ENCODE peak calls at places on chromosomes 11 and 22, in eight cellular contexts. One of them, this sample, is unnamed.

GRCh38 chr11:10451399-10452116 is 3.5 kb upstream of the AMPD3 start:
- DNase-seq in AG20443: no peak
- DNase-seq in posterior cingulate gyrus: no peak
- DNase-seq in stimulated activated CD4-positive, alpha-beta T cell treated with anti-CD3 and anti-CD28 coated beads, Interleukin-12 subunit alpha, Interleukin-12 subunit beta, amount 100 ng/mL, for 48 hours: no peak
- DNase-seq in foreskin fibroblast: no peak
- DNase-seq in HFF-Myc: no peak
- DNase-seq in COLO829: no peak
- DNase-seq in H1: no peak
- DNase-seq in this sample: no peak

GRCh38 chr22:17924735-17925727 is 99.3 kb downstream of the MICAL3 start:
- DNase-seq in AG20443: no peak
- DNase-seq in posterior cingulate gyrus: no peak
- DNase-seq in stimulated activated CD4-positive, alpha-beta T cell treated with anti-CD3 and anti-CD28 coated beads, Interleukin-12 subunit alpha, Interleukin-12 subunit beta, amount 100 ng/mL, for 48 hours: no peak
- DNase-seq in foreskin fibroblast: no peak
- DNase-seq in HFF-Myc: no peak
- DNase-seq in COLO829: no peak
- DNase-seq in H1: no peak
- DNase-seq in this sample: no peak

GRCh38 chr11:86799680-86800075 is 664 bp upstream of the PRSS23 start:
- DNase-seq in AG20443: no peak
- DNase-seq in posterior cingulate gyrus: peak; percentile 26
- DNase-seq in stimulated activated CD4-positive, alpha-beta T cell treated with anti-CD3 and anti-CD28 coated beads, Interleukin-12 subunit alpha, Interleukin-12 subunit beta, amount 100 ng/mL, for 48 hours: no peak
- DNase-seq in foreskin fibroblast: no peak
- DNase-seq in HFF-Myc: no peak
- DNase-seq in COLO829: no peak
- DNase-seq in H1: no peak
- DNase-seq in this sample: no peak

GRCh38 chr11:74626604-74627003 is 34.2 kb downstream of the POLD3 start:
- DNase-seq in AG20443: no peak
- DNase-seq in posterior cingulate gyrus: no peak
- DNase-seq in stimulated activated CD4-positive, alpha-beta T cell treated with anti-CD3 and anti-CD28 coated beads, Interleukin-12 subunit alpha, Interleukin-12 subunit beta, amount 100 ng/mL, for 48 hours: no peak
- DNase-seq in foreskin fibroblast: no peak
- DNase-seq in HFF-Myc: no peak
- DNase-seq in COLO829: no peak
- DNase-seq in H1: no peak
- DNase-seq in this sample: peak; percentile 37

GRCh38 chr11:66323684-66324083 is 6.8 kb upstream of the CD248 start:
- DNase-seq in AG20443: no peak
- DNase-seq in posterior cingulate gyrus: no peak
- DNase-seq in stimulated activated CD4-positive, alpha-beta T cell treated with anti-CD3 and anti-CD28 coated beads, Interleukin-12 subunit alpha, Interleukin-12 subunit beta, amount 100 ng/mL, for 48 hours: no peak
- DNase-seq in foreskin fibroblast: no peak
- DNase-seq in HFF-Myc: no peak
- DNase-seq in COLO829: no peak
- DNase-seq in H1: no peak
- DNase-seq in this sample: no peak

GRCh38 chr11:110764485-110764884 is 52.2 kb upstream of the ARHGAP20 start:
- DNase-seq in AG20443: no peak
- DNase-seq in posterior cingulate gyrus: no peak
- DNase-seq in stimulated activated CD4-positive, alpha-beta T cell treated with anti-CD3 and anti-CD28 coated beads, Interleukin-12 subunit alpha, Interleukin-12 subunit beta, amount 100 ng/mL, for 48 hours: no peak
- DNase-seq in foreskin fibroblast: no peak
- DNase-seq in HFF-Myc: no peak
- DNase-seq in COLO829: no peak
- DNase-seq in H1: no peak
- DNase-seq in this sample: no peak

GRCh38 chr11:4539603-4540219 is 5.3 kb upstream of the OR52M1 start:
- DNase-seq in AG20443: peak; percentile 77
- DNase-seq in posterior cingulate gyrus: peak; percentile 51
- DNase-seq in stimulated activated CD4-positive, alpha-beta T cell treated with anti-CD3 and anti-CD28 coated beads, Interleukin-12 subunit alpha, Interleukin-12 subunit beta, amount 100 ng/mL, for 48 hours: peak; percentile 20
- DNase-seq in foreskin fibroblast: peak; percentile 10
- DNase-seq in HFF-Myc: no peak
- DNase-seq in COLO829: peak; percentile 59
- DNase-seq in H1: peak; percentile 82
- DNase-seq in this sample: peak; percentile 59

GRCh38 chr22:46002757-46003270 is 25.9 kb upstream of the WNT7B start:
- DNase-seq in AG20443: peak; percentile 87
- DNase-seq in posterior cingulate gyrus: no peak
- DNase-seq in stimulated activated CD4-positive, alpha-beta T cell treated with anti-CD3 and anti-CD28 coated beads, Interleukin-12 subunit alpha, Interleukin-12 subunit beta, amount 100 ng/mL, for 48 hours: no peak
- DNase-seq in foreskin fibroblast: peak; percentile 71
- DNase-seq in HFF-Myc: no peak
- DNase-seq in COLO829: no peak
- DNase-seq in H1: no peak
- DNase-seq in this sample: no peak

GRCh38 chr11:73085189-73085875 is 56.8 kb downstream of the FCHSD2 start:
- DNase-seq in AG20443: no peak
- DNase-seq in posterior cingulate gyrus: no peak
- DNase-seq in stimulated activated CD4-positive, alpha-beta T cell treated with anti-CD3 and anti-CD28 coated beads, Interleukin-12 subunit alpha, Interleukin-12 subunit beta, amount 100 ng/mL, for 48 hours: no peak
- DNase-seq in foreskin fibroblast: peak; percentile 3
- DNase-seq in HFF-Myc: no peak
- DNase-seq in COLO829: no peak
- DNase-seq in H1: no peak
- DNase-seq in this sample: no peak

GRCh38 chr11:106503901-106504300 is 426.4 kb downstream of the AASDHPPT start:
- DNase-seq in AG20443: no peak
- DNase-seq in posterior cingulate gyrus: no peak
- DNase-seq in stimulated activated CD4-positive, alpha-beta T cell treated with anti-CD3 and anti-CD28 coated beads, Interleukin-12 subunit alpha, Interleukin-12 subunit beta, amount 100 ng/mL, for 48 hours: no peak
- DNase-seq in foreskin fibroblast: no peak
- DNase-seq in HFF-Myc: no peak
- DNase-seq in COLO829: no peak
- DNase-seq in H1: no peak
- DNase-seq in this sample: peak; percentile 14

GRCh38 chr22:23245045-23245798 is 64.9 kb downstream of the BCR start:
- DNase-seq in AG20443: no peak
- DNase-seq in posterior cingulate gyrus: no peak
- DNase-seq in stimulated activated CD4-positive, alpha-beta T cell treated with anti-CD3 and anti-CD28 coated beads, Interleukin-12 subunit alpha, Interleukin-12 subunit beta, amount 100 ng/mL, for 48 hours: no peak
- DNase-seq in foreskin fibroblast: no peak
- DNase-seq in HFF-Myc: no peak
- DNase-seq in COLO829: no peak
- DNase-seq in H1: no peak
- DNase-seq in this sample: no peak

GRCh38 chr22:36922097-36922608 is 8.7 kb downstream of the CSF2RB start:
- DNase-seq in AG20443: peak; percentile 50
- DNase-seq in posterior cingulate gyrus: no peak
- DNase-seq in stimulated activated CD4-positive, alpha-beta T cell treated with anti-CD3 and anti-CD28 coated beads, Interleukin-12 subunit alpha, Interleukin-12 subunit beta, amount 100 ng/mL, for 48 hours: no peak
- DNase-seq in foreskin fibroblast: no peak
- DNase-seq in HFF-Myc: no peak
- DNase-seq in COLO829: no peak
- DNase-seq in H1: no peak
- DNase-seq in this sample: no peak

GRCh38 chr22:19109198-19110063 is 12.8 kb downstream of the DGCR2 start:
- DNase-seq in AG20443: peak; percentile 58
- DNase-seq in posterior cingulate gyrus: no peak
- DNase-seq in stimulated activated CD4-positive, alpha-beta T cell treated with anti-CD3 and anti-CD28 coated beads, Interleukin-12 subunit alpha, Interleukin-12 subunit beta, amount 100 ng/mL, for 48 hours: peak; percentile 21
- DNase-seq in foreskin fibroblast: peak; percentile 48
- DNase-seq in HFF-Myc: no peak
- DNase-seq in COLO829: no peak
- DNase-seq in H1: no peak
- DNase-seq in this sample: no peak

GRCh38 chr22:44205713-44206645 is 25.3 kb downstream of the PARVG start:
- DNase-seq in AG20443: no peak
- DNase-seq in posterior cingulate gyrus: no peak
- DNase-seq in stimulated activated CD4-positive, alpha-beta T cell treated with anti-CD3 and anti-CD28 coated beads, Interleukin-12 subunit alpha, Interleukin-12 subunit beta, amount 100 ng/mL, for 48 hours: no peak
- DNase-seq in foreskin fibroblast: no peak
- DNase-seq in HFF-Myc: no peak
- DNase-seq in COLO829: no peak
- DNase-seq in H1: no peak
- DNase-seq in this sample: no peak

GRCh38 chr11:100560606-100561005 is 126.5 kb upstream of the ARHGAP42 start:
- DNase-seq in AG20443: no peak
- DNase-seq in posterior cingulate gyrus: no peak
- DNase-seq in stimulated activated CD4-positive, alpha-beta T cell treated with anti-CD3 and anti-CD28 coated beads, Interleukin-12 subunit alpha, Interleukin-12 subunit beta, amount 100 ng/mL, for 48 hours: no peak
- DNase-seq in foreskin fibroblast: no peak
- DNase-seq in HFF-Myc: no peak
- DNase-seq in COLO829: no peak
- DNase-seq in H1: no peak
- DNase-seq in this sample: no peak

GRCh38 chr22:35563211-35563610 is 22.6 kb downstream of the RASD2 start:
- DNase-seq in AG20443: no peak
- DNase-seq in posterior cingulate gyrus: no peak
- DNase-seq in stimulated activated CD4-positive, alpha-beta T cell treated with anti-CD3 and anti-CD28 coated beads, Interleukin-12 subunit alpha, Interleukin-12 subunit beta, amount 100 ng/mL, for 48 hours: no peak
- DNase-seq in foreskin fibroblast: no peak
- DNase-seq in HFF-Myc: no peak
- DNase-seq in COLO829: no peak
- DNase-seq in H1: no peak
- DNase-seq in this sample: no peak

GRCh38 chr22:42077486-42078125 is 1.9 kb upstream of the SMDT1 start:
- DNase-seq in AG20443: peak; percentile 5
- DNase-seq in posterior cingulate gyrus: no peak
- DNase-seq in stimulated activated CD4-positive, alpha-beta T cell treated with anti-CD3 and anti-CD28 coated beads, Interleukin-12 subunit alpha, Interleukin-12 subunit beta, amount 100 ng/mL, for 48 hours: no peak
- DNase-seq in foreskin fibroblast: no peak
- DNase-seq in HFF-Myc: no peak
- DNase-seq in COLO829: no peak
- DNase-seq in H1: no peak
- DNase-seq in this sample: no peak

This sample was measured in SK-MEL-5.